ENCODE peak calls at places on chromosomes 7 and 10, in ten cellular contexts. One of them, this sample, is unnamed.

GRCh38 chr7:105648561-105649401 is 67.5 kb upstream of the EFCAB10 start:
- DNase-seq in NCI-H226: no peak
- DNase-seq in mucosa of descending colon: no peak
- DNase-seq in activated naive CD8-positive, alpha-beta T cell treated with anti-CD3 and anti-CD28 coated beads, Interleukin-2, amount 50 U/mL, for 24 hours: no peak
- DNase-seq in choroid plexus epithelial cell: no peak
- DNase-seq in stimulated activated CD4-positive, alpha-beta T cell treated with anti-CD3 and anti-CD28 coated beads, Interleukin-1b, Interleukin-23, amount 100 ng/mL, for 24 hours: no peak
- DNase-seq in activated CD4-positive, CD25-positive, alpha-beta regulatory T cell treated with anti-CD3 and anti-CD28 coated beads, Interleukin-2, amount 50 U/mL, for 72 hours: no peak
- DNase-seq in IMR-90: no peak
- DNase-seq in breast epithelium: no peak
- DNase-seq in esophagus squamous epithelium: no peak
- DNase-seq in this sample: no peak

GRCh38 chr7:80997841-80998240 is 79.0 kb upstream of the SEMA3C start:
- DNase-seq in NCI-H226: no peak
- DNase-seq in mucosa of descending colon: no peak
- DNase-seq in activated naive CD8-positive, alpha-beta T cell treated with anti-CD3 and anti-CD28 coated beads, Interleukin-2, amount 50 U/mL, for 24 hours: no peak
- DNase-seq in choroid plexus epithelial cell: no peak
- DNase-seq in stimulated activated CD4-positive, alpha-beta T cell treated with anti-CD3 and anti-CD28 coated beads, Interleukin-1b, Interleukin-23, amount 100 ng/mL, for 24 hours: no peak
- DNase-seq in activated CD4-positive, CD25-positive, alpha-beta regulatory T cell treated with anti-CD3 and anti-CD28 coated beads, Interleukin-2, amount 50 U/mL, for 72 hours: no peak
- DNase-seq in IMR-90: no peak
- DNase-seq in breast epithelium: no peak
- DNase-seq in esophagus squamous epithelium: no peak
- DNase-seq in this sample: no peak

GRCh38 chr7:55189447-55189760 is 170.6 kb downstream of the EGFR start:
- DNase-seq in NCI-H226: no peak
- DNase-seq in mucosa of descending colon: no peak
- DNase-seq in activated naive CD8-positive, alpha-beta T cell treated with anti-CD3 and anti-CD28 coated beads, Interleukin-2, amount 50 U/mL, for 24 hours: no peak
- DNase-seq in choroid plexus epithelial cell: peak; percentile 53
- DNase-seq in stimulated activated CD4-positive, alpha-beta T cell treated with anti-CD3 and anti-CD28 coated beads, Interleukin-1b, Interleukin-23, amount 100 ng/mL, for 24 hours: no peak
- DNase-seq in activated CD4-positive, CD25-positive, alpha-beta regulatory T cell treated with anti-CD3 and anti-CD28 coated beads, Interleukin-2, amount 50 U/mL, for 72 hours: no peak
- DNase-seq in IMR-90: no peak
- DNase-seq in breast epithelium: no peak
- DNase-seq in esophagus squamous epithelium: no peak
- DNase-seq in this sample: no peak

GRCh38 chr7:108285018-108285368 is 154.8 kb upstream of the LAMB4 start:
- DNase-seq in NCI-H226: no peak
- DNase-seq in mucosa of descending colon: no peak
- DNase-seq in activated naive CD8-positive, alpha-beta T cell treated with anti-CD3 and anti-CD28 coated beads, Interleukin-2, amount 50 U/mL, for 24 hours: no peak
- DNase-seq in choroid plexus epithelial cell: no peak
- DNase-seq in stimulated activated CD4-positive, alpha-beta T cell treated with anti-CD3 and anti-CD28 coated beads, Interleukin-1b, Interleukin-23, amount 100 ng/mL, for 24 hours: no peak
- DNase-seq in activated CD4-positive, CD25-positive, alpha-beta regulatory T cell treated with anti-CD3 and anti-CD28 coated beads, Interleukin-2, amount 50 U/mL, for 72 hours: no peak
- DNase-seq in IMR-90: no peak
- DNase-seq in breast epithelium: no peak
- DNase-seq in esophagus squamous epithelium: no peak
- DNase-seq in this sample: no peak

GRCh38 chr7:12607134-12607533 is 36.6 kb downstream of the SCIN start:
- DNase-seq in NCI-H226: no peak
- DNase-seq in mucosa of descending colon: no peak
- DNase-seq in activated naive CD8-positive, alpha-beta T cell treated with anti-CD3 and anti-CD28 coated beads, Interleukin-2, amount 50 U/mL, for 24 hours: no peak
- DNase-seq in choroid plexus epithelial cell: peak; percentile 28
- DNase-seq in stimulated activated CD4-positive, alpha-beta T cell treated with anti-CD3 and anti-CD28 coated beads, Interleukin-1b, Interleukin-23, amount 100 ng/mL, for 24 hours: no peak
- DNase-seq in activated CD4-positive, CD25-positive, alpha-beta regulatory T cell treated with anti-CD3 and anti-CD28 coated beads, Interleukin-2, amount 50 U/mL, for 72 hours: no peak
- DNase-seq in IMR-90: no peak
- DNase-seq in breast epithelium: no peak
- DNase-seq in esophagus squamous epithelium: no peak
- DNase-seq in this sample: no peak

GRCh38 chr10:69467928-69468770 is 16.9 kb downstream of the TSPAN15 start:
- DNase-seq in NCI-H226: no peak
- DNase-seq in mucosa of descending colon: no peak
- DNase-seq in activated naive CD8-positive, alpha-beta T cell treated with anti-CD3 and anti-CD28 coated beads, Interleukin-2, amount 50 U/mL, for 24 hours: no peak
- DNase-seq in choroid plexus epithelial cell: no peak
- DNase-seq in stimulated activated CD4-positive, alpha-beta T cell treated with anti-CD3 and anti-CD28 coated beads, Interleukin-1b, Interleukin-23, amount 100 ng/mL, for 24 hours: no peak
- DNase-seq in activated CD4-positive, CD25-positive, alpha-beta regulatory T cell treated with anti-CD3 and anti-CD28 coated beads, Interleukin-2, amount 50 U/mL, for 72 hours: no peak
- DNase-seq in IMR-90: no peak
- DNase-seq in breast epithelium: no peak
- DNase-seq in esophagus squamous epithelium: no peak
- DNase-seq in this sample: no peak

GRCh38 chr7:67105382-67105781 is 108.7 kb downstream of the TYW1 start:
- DNase-seq in NCI-H226: peak; percentile 63
- DNase-seq in mucosa of descending colon: no peak
- DNase-seq in activated naive CD8-positive, alpha-beta T cell treated with anti-CD3 and anti-CD28 coated beads, Interleukin-2, amount 50 U/mL, for 24 hours: no peak
- DNase-seq in choroid plexus epithelial cell: peak; percentile 71
- DNase-seq in stimulated activated CD4-positive, alpha-beta T cell treated with anti-CD3 and anti-CD28 coated beads, Interleukin-1b, Interleukin-23, amount 100 ng/mL, for 24 hours: no peak
- DNase-seq in activated CD4-positive, CD25-positive, alpha-beta regulatory T cell treated with anti-CD3 and anti-CD28 coated beads, Interleukin-2, amount 50 U/mL, for 72 hours: no peak
- DNase-seq in IMR-90: peak; percentile 33
- DNase-seq in breast epithelium: no peak
- DNase-seq in esophagus squamous epithelium: no peak
- DNase-seq in this sample: no peak

GRCh38 chr7:130356121-130356759 is 11.6 kb downstream of the CPA5 start:
- DNase-seq in NCI-H226: peak; percentile 98
- DNase-seq in mucosa of descending colon: peak; percentile 43
- DNase-seq in activated naive CD8-positive, alpha-beta T cell treated with anti-CD3 and anti-CD28 coated beads, Interleukin-2, amount 50 U/mL, for 24 hours: no peak
- DNase-seq in choroid plexus epithelial cell: peak; percentile 97
- DNase-seq in stimulated activated CD4-positive, alpha-beta T cell treated with anti-CD3 and anti-CD28 coated beads, Interleukin-1b, Interleukin-23, amount 100 ng/mL, for 24 hours: no peak
- DNase-seq in activated CD4-positive, CD25-positive, alpha-beta regulatory T cell treated with anti-CD3 and anti-CD28 coated beads, Interleukin-2, amount 50 U/mL, for 72 hours: no peak
- DNase-seq in IMR-90: peak; percentile 99
- DNase-seq in breast epithelium: peak; percentile 81
- DNase-seq in esophagus squamous epithelium: no peak
- DNase-seq in this sample: no peak

GRCh38 chr10:121823993-121824463 is 103.8 kb downstream of the ATE1 start:
- DNase-seq in NCI-H226: no peak
- DNase-seq in mucosa of descending colon: no peak
- DNase-seq in activated naive CD8-positive, alpha-beta T cell treated with anti-CD3 and anti-CD28 coated beads, Interleukin-2, amount 50 U/mL, for 24 hours: no peak
- DNase-seq in choroid plexus epithelial cell: peak; percentile 81
- DNase-seq in stimulated activated CD4-positive, alpha-beta T cell treated with anti-CD3 and anti-CD28 coated beads, Interleukin-1b, Interleukin-23, amount 100 ng/mL, for 24 hours: no peak
- DNase-seq in activated CD4-positive, CD25-positive, alpha-beta regulatory T cell treated with anti-CD3 and anti-CD28 coated beads, Interleukin-2, amount 50 U/mL, for 72 hours: no peak
- DNase-seq in IMR-90: peak; percentile 46
- DNase-seq in breast epithelium: no peak
- DNase-seq in esophagus squamous epithelium: no peak
- DNase-seq in this sample: no peak

GRCh38 chr10:86708068-86708782 is 39.9 kb downstream of the LDB3 start:
- DNase-seq in NCI-H226: no peak
- DNase-seq in mucosa of descending colon: peak; percentile 25
- DNase-seq in activated naive CD8-positive, alpha-beta T cell treated with anti-CD3 and anti-CD28 coated beads, Interleukin-2, amount 50 U/mL, for 24 hours: no peak
- DNase-seq in choroid plexus epithelial cell: no peak
- DNase-seq in stimulated activated CD4-positive, alpha-beta T cell treated with anti-CD3 and anti-CD28 coated beads, Interleukin-1b, Interleukin-23, amount 100 ng/mL, for 24 hours: no peak
- DNase-seq in activated CD4-positive, CD25-positive, alpha-beta regulatory T cell treated with anti-CD3 and anti-CD28 coated beads, Interleukin-2, amount 50 U/mL, for 72 hours: no peak
- DNase-seq in IMR-90: no peak
- DNase-seq in breast epithelium: no peak
- DNase-seq in esophagus squamous epithelium: no peak
- DNase-seq in this sample: peak; percentile 8

GRCh38 chr7:30563326-30563942 is 31.2 kb upstream of the GARS1 start:
- DNase-seq in NCI-H226: peak; percentile 100
- DNase-seq in mucosa of descending colon: no peak
- DNase-seq in activated naive CD8-positive, alpha-beta T cell treated with anti-CD3 and anti-CD28 coated beads, Interleukin-2, amount 50 U/mL, for 24 hours: no peak
- DNase-seq in choroid plexus epithelial cell: peak; percentile 54
- DNase-seq in stimulated activated CD4-positive, alpha-beta T cell treated with anti-CD3 and anti-CD28 coated beads, Interleukin-1b, Interleukin-23, amount 100 ng/mL, for 24 hours: no peak
- DNase-seq in activated CD4-positive, CD25-positive, alpha-beta regulatory T cell treated with anti-CD3 and anti-CD28 coated beads, Interleukin-2, amount 50 U/mL, for 72 hours: no peak
- DNase-seq in IMR-90: peak; percentile 40
- DNase-seq in breast epithelium: peak; percentile 60
- DNase-seq in esophagus squamous epithelium: no peak
- DNase-seq in this sample: no peak

GRCh38 chr10:78520737-78521430 is 487.2 kb downstream of the RPS24 start:
- DNase-seq in NCI-H226: peak; percentile 29
- DNase-seq in mucosa of descending colon: no peak
- DNase-seq in activated naive CD8-positive, alpha-beta T cell treated with anti-CD3 and anti-CD28 coated beads, Interleukin-2, amount 50 U/mL, for 24 hours: no peak
- DNase-seq in choroid plexus epithelial cell: peak; percentile 55
- DNase-seq in stimulated activated CD4-positive, alpha-beta T cell treated with anti-CD3 and anti-CD28 coated beads, Interleukin-1b, Interleukin-23, amount 100 ng/mL, for 24 hours: no peak
- DNase-seq in activated CD4-positive, CD25-positive, alpha-beta regulatory T cell treated with anti-CD3 and anti-CD28 coated beads, Interleukin-2, amount 50 U/mL, for 72 hours: no peak
- DNase-seq in IMR-90: peak; percentile 65
- DNase-seq in breast epithelium: no peak
- DNase-seq in esophagus squamous epithelium: no peak
- DNase-seq in this sample: no peak

GRCh38 chr7:151696738-151697514 is 177.2 kb upstream of the RHEB start:
- DNase-seq in NCI-H226: peak; percentile 92
- DNase-seq in mucosa of descending colon: peak; percentile 83
- DNase-seq in activated naive CD8-positive, alpha-beta T cell treated with anti-CD3 and anti-CD28 coated beads, Interleukin-2, amount 50 U/mL, for 24 hours: no peak
- DNase-seq in choroid plexus epithelial cell: no peak
- DNase-seq in stimulated activated CD4-positive, alpha-beta T cell treated with anti-CD3 and anti-CD28 coated beads, Interleukin-1b, Interleukin-23, amount 100 ng/mL, for 24 hours: no peak
- DNase-seq in activated CD4-positive, CD25-positive, alpha-beta regulatory T cell treated with anti-CD3 and anti-CD28 coated beads, Interleukin-2, amount 50 U/mL, for 72 hours: no peak
- DNase-seq in IMR-90: no peak
- DNase-seq in breast epithelium: no peak
- DNase-seq in esophagus squamous epithelium: no peak
- DNase-seq in this sample: no peak

GRCh38 chr10:49690673-49691356 is 11.4 kb downstream of the C10orf53 start:
- DNase-seq in NCI-H226: no peak
- DNase-seq in mucosa of descending colon: no peak
- DNase-seq in activated naive CD8-positive, alpha-beta T cell treated with anti-CD3 and anti-CD28 coated beads, Interleukin-2, amount 50 U/mL, for 24 hours: no peak
- DNase-seq in choroid plexus epithelial cell: peak; percentile 4
- DNase-seq in stimulated activated CD4-positive, alpha-beta T cell treated with anti-CD3 and anti-CD28 coated beads, Interleukin-1b, Interleukin-23, amount 100 ng/mL, for 24 hours: no peak
- DNase-seq in activated CD4-positive, CD25-positive, alpha-beta regulatory T cell treated with anti-CD3 and anti-CD28 coated beads, Interleukin-2, amount 50 U/mL, for 72 hours: no peak
- DNase-seq in IMR-90: peak; percentile 25
- DNase-seq in breast epithelium: no peak
- DNase-seq in esophagus squamous epithelium: no peak
- DNase-seq in this sample: no peak

GRCh38 chr10:84842593-84842992 is 514.2 kb downstream of the CCSER2 start:
- DNase-seq in NCI-H226: no peak
- DNase-seq in mucosa of descending colon: no peak
- DNase-seq in activated naive CD8-positive, alpha-beta T cell treated with anti-CD3 and anti-CD28 coated beads, Interleukin-2, amount 50 U/mL, for 24 hours: no peak
- DNase-seq in choroid plexus epithelial cell: no peak
- DNase-seq in stimulated activated CD4-positive, alpha-beta T cell treated with anti-CD3 and anti-CD28 coated beads, Interleukin-1b, Interleukin-23, amount 100 ng/mL, for 24 hours: no peak
- DNase-seq in activated CD4-positive, CD25-positive, alpha-beta regulatory T cell treated with anti-CD3 and anti-CD28 coated beads, Interleukin-2, amount 50 U/mL, for 72 hours: no peak
- DNase-seq in IMR-90: no peak
- DNase-seq in breast epithelium: no peak
- DNase-seq in esophagus squamous epithelium: no peak
- DNase-seq in this sample: no peak

GRCh38 chr7:137880432-137880831 is 33.7 kb upstream of the DGKI start:
- DNase-seq in NCI-H226: peak; percentile 23
- DNase-seq in mucosa of descending colon: no peak
- DNase-seq in activated naive CD8-positive, alpha-beta T cell treated with anti-CD3 and anti-CD28 coated beads, Interleukin-2, amount 50 U/mL, for 24 hours: no peak
- DNase-seq in choroid plexus epithelial cell: peak; percentile 94
- DNase-seq in stimulated activated CD4-positive, alpha-beta T cell treated with anti-CD3 and anti-CD28 coated beads, Interleukin-1b, Interleukin-23, amount 100 ng/mL, for 24 hours: no peak
- DNase-seq in activated CD4-positive, CD25-positive, alpha-beta regulatory T cell treated with anti-CD3 and anti-CD28 coated beads, Interleukin-2, amount 50 U/mL, for 72 hours: no peak
- DNase-seq in IMR-90: peak; percentile 77
- DNase-seq in breast epithelium: no peak
- DNase-seq in esophagus squamous epithelium: no peak
- DNase-seq in this sample: no peak

GRCh38 chr10:19922236-19922963 is 106.2 kb downstream of the PLXDC2 start:
- DNase-seq in NCI-H226: peak; percentile 91
- DNase-seq in mucosa of descending colon: no peak
- DNase-seq in activated naive CD8-positive, alpha-beta T cell treated with anti-CD3 and anti-CD28 coated beads, Interleukin-2, amount 50 U/mL, for 24 hours: no peak
- DNase-seq in choroid plexus epithelial cell: peak; percentile 90
- DNase-seq in stimulated activated CD4-positive, alpha-beta T cell treated with anti-CD3 and anti-CD28 coated beads, Interleukin-1b, Interleukin-23, amount 100 ng/mL, for 24 hours: no peak
- DNase-seq in activated CD4-positive, CD25-positive, alpha-beta regulatory T cell treated with anti-CD3 and anti-CD28 coated beads, Interleukin-2, amount 50 U/mL, for 72 hours: no peak
- DNase-seq in IMR-90: peak; percentile 71
- DNase-seq in breast epithelium: no peak
- DNase-seq in esophagus squamous epithelium: no peak
- DNase-seq in this sample: peak; percentile 75

GRCh38 chr7:94284120-94284519 is 110.6 kb upstream of the COL1A2 start:
- DNase-seq in NCI-H226: no peak
- DNase-seq in mucosa of descending colon: no peak
- DNase-seq in activated naive CD8-positive, alpha-beta T cell treated with anti-CD3 and anti-CD28 coated beads, Interleukin-2, amount 50 U/mL, for 24 hours: no peak
- DNase-seq in choroid plexus epithelial cell: peak; percentile 36
- DNase-seq in stimulated activated CD4-positive, alpha-beta T cell treated with anti-CD3 and anti-CD28 coated beads, Interleukin-1b, Interleukin-23, amount 100 ng/mL, for 24 hours: no peak
- DNase-seq in activated CD4-positive, CD25-positive, alpha-beta regulatory T cell treated with anti-CD3 and anti-CD28 coated beads, Interleukin-2, amount 50 U/mL, for 72 hours: no peak
- DNase-seq in IMR-90: no peak
- DNase-seq in breast epithelium: no peak
- DNase-seq in esophagus squamous epithelium: no peak
- DNase-seq in this sample: no peak

GRCh38 chr7:143892527-143893300 is 9.3 kb downstream of the TCAF1 start:
- DNase-seq in NCI-H226: peak; percentile 33
- DNase-seq in mucosa of descending colon: no peak
- DNase-seq in activated naive CD8-positive, alpha-beta T cell treated with anti-CD3 and anti-CD28 coated beads, Interleukin-2, amount 50 U/mL, for 24 hours: no peak
- DNase-seq in choroid plexus epithelial cell: peak; percentile 72
- DNase-seq in stimulated activated CD4-positive, alpha-beta T cell treated with anti-CD3 and anti-CD28 coated beads, Interleukin-1b, Interleukin-23, amount 100 ng/mL, for 24 hours: no peak
- DNase-seq in activated CD4-positive, CD25-positive, alpha-beta regulatory T cell treated with anti-CD3 and anti-CD28 coated beads, Interleukin-2, amount 50 U/mL, for 72 hours: no peak
- DNase-seq in IMR-90: peak; percentile 18
- DNase-seq in breast epithelium: no peak
- DNase-seq in esophagus squamous epithelium: no peak
- DNase-seq in this sample: no peak

GRCh38 chr10:114389429-114389828 is 14.9 kb downstream of the AFAP1L2 start:
- DNase-seq in NCI-H226: peak; percentile 71
- DNase-seq in mucosa of descending colon: no peak
- DNase-seq in activated naive CD8-positive, alpha-beta T cell treated with anti-CD3 and anti-CD28 coated beads, Interleukin-2, amount 50 U/mL, for 24 hours: no peak
- DNase-seq in choroid plexus epithelial cell: peak; percentile 87
- DNase-seq in stimulated activated CD4-positive, alpha-beta T cell treated with anti-CD3 and anti-CD28 coated beads, Interleukin-1b, Interleukin-23, amount 100 ng/mL, for 24 hours: no peak
- DNase-seq in activated CD4-positive, CD25-positive, alpha-beta regulatory T cell treated with anti-CD3 and anti-CD28 coated beads, Interleukin-2, amount 50 U/mL, for 72 hours: no peak
- DNase-seq in IMR-90: peak; percentile 52
- DNase-seq in breast epithelium: no peak
- DNase-seq in esophagus squamous epithelium: no peak
- DNase-seq in this sample: peak; percentile 65

GRCh38 chr7:70704921-70705346 is 427.0 kb upstream of the GALNT17 start:
- DNase-seq in NCI-H226: no peak
- DNase-seq in mucosa of descending colon: no peak
- DNase-seq in activated naive CD8-positive, alpha-beta T cell treated with anti-CD3 and anti-CD28 coated beads, Interleukin-2, amount 50 U/mL, for 24 hours: no peak
- DNase-seq in choroid plexus epithelial cell: peak; percentile 18
- DNase-seq in stimulated activated CD4-positive, alpha-beta T cell treated with anti-CD3 and anti-CD28 coated beads, Interleukin-1b, Interleukin-23, amount 100 ng/mL, for 24 hours: no peak
- DNase-seq in activated CD4-positive, CD25-positive, alpha-beta regulatory T cell treated with anti-CD3 and anti-CD28 coated beads, Interleukin-2, amount 50 U/mL, for 72 hours: no peak
- DNase-seq in IMR-90: no peak
- DNase-seq in breast epithelium: no peak
- DNase-seq in esophagus squamous epithelium: no peak
- DNase-seq in this sample: no peak

GRCh38 chr10:88270871-88271713 is 312.0 kb downstream of the RNLS start:
- DNase-seq in NCI-H226: peak; percentile 23
- DNase-seq in mucosa of descending colon: no peak
- DNase-seq in activated naive CD8-positive, alpha-beta T cell treated with anti-CD3 and anti-CD28 coated beads, Interleukin-2, amount 50 U/mL, for 24 hours: peak; percentile 41
- DNase-seq in choroid plexus epithelial cell: peak; percentile 73
- DNase-seq in stimulated activated CD4-positive, alpha-beta T cell treated with anti-CD3 and anti-CD28 coated beads, Interleukin-1b, Interleukin-23, amount 100 ng/mL, for 24 hours: no peak
- DNase-seq in activated CD4-positive, CD25-positive, alpha-beta regulatory T cell treated with anti-CD3 and anti-CD28 coated beads, Interleukin-2, amount 50 U/mL, for 72 hours: no peak
- DNase-seq in IMR-90: peak; percentile 71
- DNase-seq in breast epithelium: no peak
- DNase-seq in esophagus squamous epithelium: no peak
- DNase-seq in this sample: no peak

GRCh38 chr10:3452234-3452633 is 279.7 kb upstream of the PITRM1 start:
- DNase-seq in NCI-H226: peak; percentile 31
- DNase-seq in mucosa of descending colon: no peak
- DNase-seq in activated naive CD8-positive, alpha-beta T cell treated with anti-CD3 and anti-CD28 coated beads, Interleukin-2, amount 50 U/mL, for 24 hours: no peak
- DNase-seq in choroid plexus epithelial cell: peak; percentile 96
- DNase-seq in stimulated activated CD4-positive, alpha-beta T cell treated with anti-CD3 and anti-CD28 coated beads, Interleukin-1b, Interleukin-23, amount 100 ng/mL, for 24 hours: no peak
- DNase-seq in activated CD4-positive, CD25-positive, alpha-beta regulatory T cell treated with anti-CD3 and anti-CD28 coated beads, Interleukin-2, amount 50 U/mL, for 72 hours: no peak
- DNase-seq in IMR-90: peak; percentile 97
- DNase-seq in breast epithelium: no peak
- DNase-seq in esophagus squamous epithelium: no peak
- DNase-seq in this sample: no peak

GRCh38 chr10:58414270-58415041 is 29.2 kb downstream of the TFAM start:
- DNase-seq in NCI-H226: peak; percentile 48
- DNase-seq in mucosa of descending colon: no peak
- DNase-seq in activated naive CD8-positive, alpha-beta T cell treated with anti-CD3 and anti-CD28 coated beads, Interleukin-2, amount 50 U/mL, for 24 hours: no peak
- DNase-seq in choroid plexus epithelial cell: peak; percentile 91
- DNase-seq in stimulated activated CD4-positive, alpha-beta T cell treated with anti-CD3 and anti-CD28 coated beads, Interleukin-1b, Interleukin-23, amount 100 ng/mL, for 24 hours: no peak
- DNase-seq in activated CD4-positive, CD25-positive, alpha-beta regulatory T cell treated with anti-CD3 and anti-CD28 coated beads, Interleukin-2, amount 50 U/mL, for 72 hours: no peak
- DNase-seq in IMR-90: peak; percentile 80
- DNase-seq in breast epithelium: no peak
- DNase-seq in esophagus squamous epithelium: no peak
- DNase-seq in this sample: peak; percentile 11

GRCh38 chr10:21720090-21720489 is 186.1 kb downstream of the MLLT10 start:
- DNase-seq in NCI-H226: no peak
- DNase-seq in mucosa of descending colon: no peak
- DNase-seq in activated naive CD8-positive, alpha-beta T cell treated with anti-CD3 and anti-CD28 coated beads, Interleukin-2, amount 50 U/mL, for 24 hours: no peak
- DNase-seq in choroid plexus epithelial cell: peak; percentile 61
- DNase-seq in stimulated activated CD4-positive, alpha-beta T cell treated with anti-CD3 and anti-CD28 coated beads, Interleukin-1b, Interleukin-23, amount 100 ng/mL, for 24 hours: no peak
- DNase-seq in activated CD4-positive, CD25-positive, alpha-beta regulatory T cell treated with anti-CD3 and anti-CD28 coated beads, Interleukin-2, amount 50 U/mL, for 72 hours: no peak
- DNase-seq in IMR-90: peak; percentile 21
- DNase-seq in breast epithelium: no peak
- DNase-seq in esophagus squamous epithelium: no peak
- DNase-seq in this sample: no peak

GRCh38 chr10:46547881-46548780 is 8.3 kb downstream of the GPRIN2 start:
- DNase-seq in NCI-H226: peak; percentile 41
- DNase-seq in mucosa of descending colon: no peak
- DNase-seq in activated naive CD8-positive, alpha-beta T cell treated with anti-CD3 and anti-CD28 coated beads, Interleukin-2, amount 50 U/mL, for 24 hours: no peak
- DNase-seq in choroid plexus epithelial cell: no peak
- DNase-seq in stimulated activated CD4-positive, alpha-beta T cell treated with anti-CD3 and anti-CD28 coated beads, Interleukin-1b, Interleukin-23, amount 100 ng/mL, for 24 hours: no peak
- DNase-seq in activated CD4-positive, CD25-positive, alpha-beta regulatory T cell treated with anti-CD3 and anti-CD28 coated beads, Interleukin-2, amount 50 U/mL, for 72 hours: no peak
- DNase-seq in IMR-90: peak; percentile 51
- DNase-seq in breast epithelium: no peak
- DNase-seq in esophagus squamous epithelium: no peak
- DNase-seq in this sample: peak; percentile 11

GRCh38 chr7:79636849-79637248 is 183.4 kb upstream of the MAGI2 start:
- DNase-seq in NCI-H226: no peak
- DNase-seq in mucosa of descending colon: no peak
- DNase-seq in activated naive CD8-positive, alpha-beta T cell treated with anti-CD3 and anti-CD28 coated beads, Interleukin-2, amount 50 U/mL, for 24 hours: no peak
- DNase-seq in choroid plexus epithelial cell: no peak
- DNase-seq in stimulated activated CD4-positive, alpha-beta T cell treated with anti-CD3 and anti-CD28 coated beads, Interleukin-1b, Interleukin-23, amount 100 ng/mL, for 24 hours: no peak
- DNase-seq in activated CD4-positive, CD25-positive, alpha-beta regulatory T cell treated with anti-CD3 and anti-CD28 coated beads, Interleukin-2, amount 50 U/mL, for 72 hours: no peak
- DNase-seq in IMR-90: no peak
- DNase-seq in breast epithelium: no peak
- DNase-seq in esophagus squamous epithelium: no peak
- DNase-seq in this sample: no peak

GRCh38 chr10:74882427-74882826 is 56.0 kb downstream of the KAT6B start:
- DNase-seq in NCI-H226: no peak
- DNase-seq in mucosa of descending colon: no peak
- DNase-seq in activated naive CD8-positive, alpha-beta T cell treated with anti-CD3 and anti-CD28 coated beads, Interleukin-2, amount 50 U/mL, for 24 hours: no peak
- DNase-seq in choroid plexus epithelial cell: peak; percentile 53
- DNase-seq in stimulated activated CD4-positive, alpha-beta T cell treated with anti-CD3 and anti-CD28 coated beads, Interleukin-1b, Interleukin-23, amount 100 ng/mL, for 24 hours: no peak
- DNase-seq in activated CD4-positive, CD25-positive, alpha-beta regulatory T cell treated with anti-CD3 and anti-CD28 coated beads, Interleukin-2, amount 50 U/mL, for 72 hours: no peak
- DNase-seq in IMR-90: peak; percentile 61
- DNase-seq in breast epithelium: no peak
- DNase-seq in esophagus squamous epithelium: no peak
- DNase-seq in this sample: no peak